ENCODE peak calls at places on chromosomes 1 and 21, in nine cellular contexts. N is stimulated activated naive CD8-positive, alpha-beta T cell treated with anti-CD3 and anti-CD28 coated beads, Interleukin-15, amount 100 ng/mL, for 72 hours; C is HuH-7; S is GM04504; X is HT-29; O is activated T-helper 9 cell treated with anti-CD3 and anti-CD28 coated beads, Interleukin-2, amount 50 U/mL, for 16 hours; E is NCI-H774; H is fibroblast of the aortic adventitia; G is NCI-H1092 treated with DMSO at 0.1 percent for 48 hours. J is an unnamed sample.

GRCh38 chr1:117339866-117340357 is 27.3 kb upstream of the MAN1A2 start:
- DNase-seq in O (no peak), H (peak), E (peak), N (no peak), X (peak), C (peak), G (no peak), S (peak), J (no peak)

GRCh38 chr1:226466301-226466700 is 58.4 kb upstream of the PARP1 start:
- DNase-seq in G (no peak), H (no peak), E (no peak), X (no peak), S (no peak), O (no peak), C (no peak), N (no peak), J (no peak)

GRCh38 chr1:235563513-235563912 is 59.3 kb upstream of the B3GALNT2 start:
- DNase-seq in O (no peak), C (no peak), N (no peak), X (no peak), G (no peak), E (no peak), H (no peak), S (no peak), J (no peak)

GRCh38 chr1:115329965-115330364 is 8.1 kb downstream of the NGF start:
- DNase-seq in H (peak), N (no peak), E (no peak), C (no peak), S (no peak), X (no peak), O (no peak), G (no peak), J (no peak)

GRCh38 chr1:246608616-246609376 is 42.5 kb downstream of the CNST start:
- DNase-seq in X (peak), E (peak), S (peak), N (peak), G (no peak), C (peak), H (peak), O (no peak), J (peak)

GRCh38 chr1:189662190-189662589 is 815.5 kb downstream of the BRINP3 start:
- DNase-seq in G (no peak), X (no peak), H (no peak), O (no peak), N (no peak), E (no peak), S (no peak), C (no peak), J (no peak)

GRCh38 chr1:3785458-3786157 is 10.7 kb downstream of the LRRC47 start:
- DNase-seq in S (no peak), C (peak), X (peak), H (peak), G (no peak), N (no peak), O (no peak), E (no peak), J (no peak)

GRCh38 chr1:17606826-17607440 is 67.4 kb downstream of the ARHGEF10L start:
- DNase-seq in O (no peak), N (peak), X (peak), H (peak), S (no peak), C (peak), G (peak), E (peak), J (peak)

GRCh38 chr1:92663769-92664168 is 121.1 kb downstream of the EVI5 start:
- DNase-seq in G (no peak), E (no peak), C (no peak), H (no peak), S (no peak), O (no peak), X (no peak), N (no peak), J (no peak)

GRCh38 chr1:175152006-175152652 is 40.4 kb downstream of the KIAA0040 start:
- DNase-seq in O (peak), X (peak), C (peak), G (peak), S (no peak), N (peak), E (peak), H (peak), J (peak)

GRCh38 chr1:83998599-83999315 is at the start of gene TTLL7:
- DNase-seq in C (peak), E (peak), H (no peak), N (peak), S (peak), X (peak), G (peak), O (peak), J (peak)

GRCh38 chr1:201656670-201657032 is 117.7 kb downstream of the NAV1 start:
- DNase-seq in C (no peak), O (no peak), G (peak), H (no peak), N (no peak), X (no peak), S (no peak), E (no peak), J (no peak)

GRCh38 chr21:45161039-45161945 is 86.9 kb downstream of the ADARB1 start:
- DNase-seq in X (no peak), G (no peak), S (no peak), C (no peak), H (no peak), N (no peak), O (no peak), E (no peak), J (no peak)

GRCh38 chr1:80053613-80054012 is 1047.1 kb upstream of the ADGRL4 start:
- DNase-seq in S (no peak), C (no peak), H (no peak), G (no peak), X (no peak), N (no peak), O (no peak), E (no peak), J (no peak)

GRCh38 chr1:213124590-213124989 is 73.5 kb downstream of the RPS6KC1 start:
- DNase-seq in C (no peak), H (no peak), O (no peak), X (no peak), N (no peak), G (no peak), S (no peak), E (no peak), J (no peak)

GRCh38 chr21:16569679-16570078 is 839.9 kb downstream of the USP25 start:
- DNase-seq in E (no peak), C (no peak), O (no peak), N (no peak), S (no peak), X (no peak), G (no peak), H (peak), J (no peak)

GRCh38 chr1:31651025-31651424 is 6.3 kb upstream of the PEF1 start:
- DNase-seq in X (no peak), N (no peak), O (no peak), G (no peak), E (no peak), S (no peak), H (peak), C (no peak), J (no peak)

GRCh38 chr1:213135572-213135971 is 84.5 kb downstream of the RPS6KC1 start:
- DNase-seq in H (peak), N (no peak), C (no peak), X (no peak), O (no peak), G (no peak), S (no peak), E (no peak), J (no peak)

GRCh38 chr1:147247656-147248238 is 5.3 kb downstream of the CHD1L start:
- DNase-seq in C (no peak), G (no peak), S (no peak), N (no peak), H (no peak), O (no peak), E (no peak), X (no peak), J (no peak)

GRCh38 chr1:55519937-55520683 is 304.9 kb upstream of the USP24 start:
- DNase-seq in O (no peak), S (peak), X (no peak), G (no peak), N (no peak), E (no peak), H (peak), C (no peak), J (no peak)

GRCh38 chr1:231480008-231480407 is 48.5 kb upstream of the TSNAX start:
- DNase-seq in S (no peak), H (no peak), C (no peak), X (no peak), O (no peak), G (no peak), N (no peak), E (no peak), J (no peak)

GRCh38 chr1:184610872-184611614 is 143.6 kb downstream of the EDEM3 start:
- DNase-seq in S (no peak), H (no peak), N (no peak), O (no peak), E (no peak), X (no peak), C (no peak), G (peak), J (no peak)

GRCh38 chr1:12178511-12178910 is 11.7 kb downstream of the TNFRSF1B start:
- DNase-seq in C (no peak), N (no peak), S (no peak), X (no peak), H (no peak), O (no peak), G (no peak), E (no peak), J (no peak)

GRCh38 chr1:98068016-98068415 is 147.2 kb upstream of the DPYD start:
- DNase-seq in X (no peak), C (no peak), S (no peak), E (no peak), O (no peak), H (peak), G (no peak), N (no peak), J (no peak)

GRCh38 chr1:207841318-207841717 is 69.6 kb downstream of the CD34 start:
- DNase-seq in E (no peak), N (no peak), S (no peak), C (no peak), O (no peak), X (no peak), H (no peak), G (no peak), J (no peak)

GRCh38 chr1:183810756-183811155 is 5.8 kb downstream of the RGL1 start:
- DNase-seq in G (no peak), X (no peak), E (no peak), H (peak), C (no peak), O (no peak), S (no peak), N (no peak), J (no peak)

GRCh38 chr1:166087734-166088571 is 78.8 kb downstream of the FAM78B start:
- DNase-seq in E (no peak), N (no peak), G (no peak), X (no peak), S (no peak), C (no peak), O (no peak), H (no peak), J (no peak)

GRCh38 chr1:165895451-165895871 is 68.0 kb downstream of the UCK2 start:
- DNase-seq in E (no peak), C (no peak), X (no peak), S (no peak), G (no peak), N (no peak), H (peak), O (no peak), J (no peak)

GRCh38 chr1:193626695-193627094 is 440.3 kb upstream of the B3GALT2 start:
- DNase-seq in O (no peak), G (no peak), S (no peak), N (no peak), X (no peak), C (no peak), E (no peak), H (no peak), J (no peak)

GRCh38 chr1:8472668-8473067 is 154.8 kb downstream of the SLC45A1 start:
- DNase-seq in C (no peak), E (no peak), X (no peak), N (peak), O (no peak), G (no peak), H (no peak), S (no peak), J (no peak)

J was measured in activated CD4-positive, CD25-positive, alpha-beta regulatory T cell treated with anti-CD3 and anti-CD28 coated beads, Interleukin-2, amount 50 U/mL, for 72 hours.